ENCODE peak calls at places on chromosomes 1 and 21, in six cellular contexts. S is activated CD8-positive, alpha-beta memory T cell treated with anti-CD3 and anti-CD28 coated beads for 24 hours; W is adrenal gland; Z is BJ; U is RCC 7860; Y is posterior vena cava. C is an unnamed sample.

GRCh38 chr1:32494196-32494595 is 29.3 kb downstream of the ZBTB8B start:
- DNase-seq in S (no peak), W (no peak), Z (no peak), U (no peak), Y (no peak), C (no peak)

GRCh38 chr1:235199441-235199840 is 38.4 kb upstream of the RBM34 start:
- DNase-seq in S (no peak), W (no peak), Z (no peak), U (no peak), Y (no peak), C (no peak)

GRCh38 chr1:8378981-8379470 is 61.1 kb downstream of the SLC45A1 start:
- DNase-seq in S (no peak), W (no peak), Z (no peak), U (no peak), Y (peak; percentile 73), C (no peak)

GRCh38 chr1:171166361-171166760 is 18.7 kb upstream of the FMO2 start:
- DNase-seq in S (no peak), W (no peak), Z (no peak), U (no peak), Y (no peak), C (no peak)

GRCh38 chr1:172277989-172278388 is 142.5 kb upstream of the C1orf105 start:
- DNase-seq in S (no peak), W (no peak), Z (no peak), U (no peak), Y (no peak), C (no peak)

GRCh38 chr21:41526478-41527087 is 18.6 kb upstream of the TMPRSS2 start:
- DNase-seq in S (no peak), W (no peak), Z (no peak), U (no peak), Y (no peak), C (no peak)

GRCh38 chr1:74715806-74716205 is 17.0 kb downstream of the CRYZ start:
- DNase-seq in S (no peak), W (no peak), Z (no peak), U (no peak), Y (no peak), C (no peak)

GRCh38 chr21:26783801-26784200 is 61.4 kb downstream of the ADAMTS1 start:
- DNase-seq in S (no peak), W (no peak), Z (no peak), U (no peak), Y (no peak), C (no peak)

GRCh38 chr1:22749919-22750670 is 39.5 kb downstream of the EPHB2 start:
- DNase-seq in S (no peak), W (peak; percentile 45), Z (peak; percentile 89), U (peak; percentile 94), Y (no peak), C (peak; percentile 6)

GRCh38 chr1:109649380-109649987 is 6.4 kb upstream of the GSTM4 start:
- DNase-seq in S (no peak), W (no peak), Z (no peak), U (no peak), Y (no peak), C (peak; percentile 39)

GRCh38 chr1:10629816-10630571 is 155.2 kb downstream of the PEX14 start:
- DNase-seq in S (no peak), W (no peak), Z (no peak), U (no peak), Y (peak; percentile 81), C (no peak)

GRCh38 chr1:25099343-25099951 is 132.9 kb downstream of the SYF2 start:
- DNase-seq in S (no peak), W (peak; percentile 18), Z (no peak), U (no peak), Y (no peak), C (peak; percentile 64)

GRCh38 chr1:236284291-236284711 is 2.5 kb upstream of the ERO1B start:
- DNase-seq in S (no peak), W (no peak), Z (no peak), U (no peak), Y (no peak), C (peak; percentile 69)

GRCh38 chr1:60657926-60658325 is 424.4 kb upstream of the NFIA start:
- DNase-seq in S (no peak), W (no peak), Z (no peak), U (no peak), Y (no peak), C (no peak)

GRCh38 chr1:55213885-55214213 is 1.3 kb downstream of the USP24 start:
- DNase-seq in S (peak; percentile 66), W (no peak), Z (no peak), U (no peak), Y (no peak), C (no peak)

GRCh38 chr1:93768380-93768863 is 86.8 kb upstream of the BCAR3 start:
- DNase-seq in S (no peak), W (no peak), Z (no peak), U (no peak), Y (no peak), C (no peak)

GRCh38 chr1:201268604-201269151 is 14.6 kb upstream of the PKP1 start:
- DNase-seq in S (peak; percentile 24), W (no peak), Z (peak; percentile 12), U (peak; percentile 87), Y (peak; percentile 88), C (no peak)

GRCh38 chr1:3393024-3393986 is 61.2 kb upstream of the ARHGEF16 start:
- DNase-seq in S (no peak), W (peak; percentile 26), Z (no peak), U (no peak), Y (no peak), C (no peak)

GRCh38 chr1:163069142-163069541 is at the start of gene RGS4:
- DNase-seq in S (no peak), W (peak; percentile 54), Z (peak; percentile 75), U (peak; percentile 69), Y (peak; percentile 82), C (no peak)

GRCh38 chr1:222454196-222454595 is 93.7 kb downstream of the HHIPL2 start:
- DNase-seq in S (no peak), W (no peak), Z (peak; percentile 12), U (no peak), Y (no peak), C (no peak)

GRCh38 chr1:196393742-196394141 is 214.5 kb downstream of the KCNT2 start:
- DNase-seq in S (no peak), W (peak; percentile 15), Z (no peak), U (no peak), Y (no peak), C (no peak)

GRCh38 chr1:206693592-206693991 is 8.9 kb downstream of the MAPKAPK2 start:
- DNase-seq in S (no peak), W (peak; percentile 80), Z (no peak), U (peak; percentile 70), Y (no peak), C (no peak)